ENCODE peak calls at places on chromosome 12, in five cellular contexts. D is IMR-90, S is GM12878, J is K562, A is SK-N-SH. G is an unnamed sample.

GRCh38 chr12:6229823-6230222 is 29.6 kb downstream of the CD9 start:
- DNase-seq in J (no peak), A (no peak), D (peak; percentile 97), S (no peak), G (no peak)

GRCh38 chr12:5487076-5487475 is 55.2 kb downstream of the NTF3 start:
- DNase-seq in A (no peak), D (no peak), S (no peak), J (no peak), G (no peak)

GRCh38 chr12:100794441-100795192 is at the start of gene ANO4:
- DNase-seq in D (peak; percentile 29), A (peak; percentile 8), S (no peak), J (no peak), G (no peak)

GRCh38 chr12:113190761-113191160 is 5.2 kb downstream of the RITA1 start:
- DNase-seq in J (peak; percentile 88), S (no peak), A (peak; percentile 84), D (peak; percentile 45), G (peak; percentile 76)

GRCh38 chr12:103880299-103881142 is 39.5 kb upstream of the NT5DC3 start:
- DNase-seq in D (no peak), J (no peak), S (peak; percentile 74), A (peak; percentile 17), G (no peak)

GRCh38 chr12:127063339-127064090 is 1203.5 kb upstream of the TMEM132C start:
- DNase-seq in S (no peak), J (peak; percentile 43), D (no peak), A (no peak), G (no peak)

GRCh38 chr12:71007736-71008449 is 87.4 kb upstream of the PTPRR start:
- DNase-seq in D (no peak), A (no peak), S (no peak), J (no peak), G (no peak)

GRCh38 chr12:89949457-89950195 is 241.0 kb upstream of the ATP2B1 start:
- DNase-seq in J (peak; percentile 6), D (peak; percentile 64), A (no peak), S (peak; percentile 83), G (peak; percentile 98)

GRCh38 chr12:69688021-69688420 is 11.1 kb downstream of the BEST3 start:
- DNase-seq in A (no peak), D (peak; percentile 27), J (no peak), S (no peak), G (no peak)

GRCh38 chr12:47730341-47730744 is 5.1 kb upstream of the ENDOU start:
- DNase-seq in A (no peak), D (peak; percentile 42), S (no peak), J (no peak), G (no peak)

GRCh38 chr12:132439333-132439904 is 50.5 kb upstream of the FBRSL1 start:
- DNase-seq in D (no peak), A (no peak), J (no peak), S (no peak), G (no peak)

GRCh38 chr12:77133566-77133965 is 68.2 kb upstream of the E2F7 start:
- DNase-seq in S (no peak), A (no peak), J (peak; percentile 16), D (peak; percentile 65), G (peak; percentile 23)

GRCh38 chr12:14362347-14362746 is 3.1 kb upstream of the ATF7IP start:
- DNase-seq in D (no peak), J (no peak), S (peak; percentile 39), A (no peak), G (no peak)

GRCh38 chr12:107635139-107635538 is 50.5 kb upstream of the PWP1 start:
- DNase-seq in J (no peak), A (no peak), S (no peak), D (peak; percentile 52), G (no peak)

GRCh38 chr12:119171691-119172090 is 7.0 kb upstream of the HSPB8 start:
- DNase-seq in S (no peak), A (no peak), J (no peak), D (no peak), G (no peak)

GRCh38 chr12:95337176-95337575 is 119.6 kb downstream of the VEZT start:
- DNase-seq in S (no peak), A (no peak), J (no peak), D (peak; percentile 12), G (no peak)

GRCh38 chr12:54701940-54702592 is 53.9 kb upstream of the DCD start:
- DNase-seq in J (peak; percentile 66), D (peak; percentile 41), A (peak; percentile 22), S (no peak), G (peak; percentile 55)

GRCh38 chr12:116302200-116303075 is 24.9 kb upstream of the MED13L start:
- DNase-seq in J (no peak), S (no peak), A (no peak), D (no peak), G (no peak)

GRCh38 chr12:22672951-22673350 is 48.0 kb downstream of the ETNK1 start:
- DNase-seq in J (no peak), S (no peak), A (no peak), D (peak; percentile 79), G (no peak)

GRCh38 chr12:3930216-3930615 is 57.0 kb upstream of the PARP11 start:
- DNase-seq in J (no peak), D (no peak), A (no peak), S (no peak), G (no peak)

GRCh38 chr12:13443498-13443897 is 247.0 kb downstream of the EMP1 start:
- DNase-seq in A (no peak), S (no peak), D (no peak), J (no peak), G (no peak)

GRCh38 chr12:62977419-62977818 is 42.5 kb upstream of the PPM1H start:
- DNase-seq in J (peak; percentile 52), A (no peak), D (no peak), S (no peak), G (peak; percentile 4)

GRCh38 chr12:100733817-100734593 is 60.6 kb upstream of the ANO4 start:
- DNase-seq in A (no peak), J (peak; percentile 36), D (peak; percentile 60), S (no peak), G (peak; percentile 17)

GRCh38 chr12:58670623-58671022 is 249.7 kb downstream of the LRIG3 start:
- DNase-seq in A (no peak), S (no peak), J (no peak), D (no peak), G (no peak)

GRCh38 chr12:8816448-8816847 is 6.0 kb upstream of the A2ML1 start:
- DNase-seq in S (no peak), J (peak; percentile 81), D (no peak), A (no peak), G (no peak)

GRCh38 chr12:113241191-113242017 is 20.1 kb downstream of the TPCN1 start:
- DNase-seq in J (no peak), S (no peak), D (peak; percentile 96), A (no peak), G (peak; percentile 66)

GRCh38 chr12:34400423-34400881 is 378.2 kb downstream of the ALG10 start:
- DNase-seq in S (no peak), D (no peak), A (peak; percentile 1), J (no peak), G (no peak)

GRCh38 chr12:132711169-132711843 is 664 bp downstream of the PGAM5 start:
- DNase-seq in A (peak; percentile 79), J (peak; percentile 37), S (no peak), D (peak; percentile 23), G (no peak)

GRCh38 chr12:42482086-42482819 is 107.3 kb downstream of the PRICKLE1 start:
- DNase-seq in S (no peak), J (no peak), D (peak; percentile 56), A (no peak), G (peak; percentile 5)
- TF ChIP-seq RCOR1 in S (no peak), J (no peak), D (no peak), A (no peak), G (no peak)

GRCh38 chr12:49808686-49809368 is 19.4 kb downstream of the NCKAP5L start:
- DNase-seq in A (no peak), S (no peak), D (peak; percentile 19), J (no peak), G (no peak)
- TF ChIP-seq RCOR1 in A (no peak), S (no peak), D (no peak), J (no peak), G (no peak)

DNA sequence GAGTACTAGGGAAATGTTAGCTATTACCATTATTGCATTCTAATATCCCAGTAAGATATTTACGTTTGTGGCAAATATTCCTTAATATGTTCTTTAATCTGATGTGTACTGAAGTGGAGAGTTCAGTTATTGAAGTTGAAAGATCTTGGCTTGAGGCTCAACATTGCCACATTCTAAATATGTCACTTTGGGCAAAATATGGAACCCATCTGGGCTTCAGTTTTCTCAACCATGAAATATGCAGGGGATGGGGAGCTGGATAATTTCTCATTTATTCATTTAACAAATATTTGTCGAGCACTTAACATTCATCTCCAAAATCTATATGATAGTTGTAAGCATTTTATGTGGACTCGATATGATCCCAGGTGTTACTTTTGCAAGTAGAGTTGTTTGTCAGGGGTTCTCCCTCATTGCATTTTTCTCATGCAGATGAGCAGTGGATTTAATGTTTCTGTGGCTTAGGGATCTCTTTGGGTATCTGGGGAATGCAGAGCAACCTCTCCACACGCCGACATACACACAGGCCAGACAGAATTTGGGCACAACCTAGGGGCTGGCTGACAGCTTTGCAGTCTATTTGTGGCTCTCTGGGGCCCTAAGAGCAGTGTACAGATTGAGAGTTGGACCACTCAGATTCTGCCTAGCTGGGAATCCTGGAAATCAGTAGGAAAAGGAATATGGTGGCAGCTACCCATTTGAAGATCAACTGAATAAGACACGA is 26.6 kb upstream of the APPL2 start:
- DNase-seq in D (no peak), S (no peak), A (no peak), J (no peak), G (no peak)
- TF ChIP-seq RCOR1 in D (no peak), S (no peak), A (no peak), J (no peak), G (no peak)

DNA sequence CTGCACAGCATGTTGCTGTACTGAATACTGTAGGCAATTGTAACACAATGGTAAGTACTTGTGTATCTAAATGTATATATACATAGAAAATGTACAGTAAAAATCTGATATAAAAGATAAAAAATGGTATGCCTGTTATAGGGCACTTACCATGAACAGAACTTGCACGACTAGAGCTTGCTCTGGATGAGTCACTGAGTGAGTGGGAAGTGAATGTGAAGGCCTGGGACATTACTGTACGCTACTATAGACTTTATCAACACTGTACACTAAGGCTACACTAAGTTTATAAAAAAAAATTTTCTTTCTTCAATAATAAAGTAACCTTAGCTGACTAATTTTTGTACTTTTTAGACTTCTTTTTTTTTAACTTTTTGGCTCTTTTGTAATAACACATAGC is 24.2 kb upstream of the NEDD1 start:
- DNase-seq in D (peak; percentile 94), S (no peak), J (no peak), A (no peak), G (no peak)
- TF ChIP-seq RCOR1 in D (no peak), S (no peak), J (no peak), A (no peak), G (no peak)

GRCh38 chr12:125081427-125081826 is 16.2 kb downstream of the AACS start:
- DNase-seq in A (no peak), S (no peak), J (no peak), D (no peak), G (no peak)
- TF ChIP-seq RCOR1 in A (no peak), S (no peak), J (no peak), D (no peak), G (no peak)

GRCh38 chr12:65525501-65526141 is 247.1 kb downstream of the MSRB3 start:
- DNase-seq in D (peak; percentile 85), A (no peak), S (no peak), J (no peak), G (no peak)
- TF ChIP-seq RCOR1 in D (no peak), A (no peak), S (no peak), J (no peak), G (no peak)